ENCODE peak calls at places on chromosome 22, in eight cellular contexts. G is left ventricle myocardium inferior; X is pancreas; Y is AG04450; Z is GM23248; E is A549; M is dorsolateral prefrontal cortex; I is CD4-positive, alpha-beta memory T cell. W is an unnamed sample.

GRCh38 chr22:47716890-47717615 is 954.6 kb downstream of the TBC1D22A start:
- DNase-seq in G (no peak), X (no peak), Y (no peak), Z (no peak), E (no peak), M (no peak), I (no peak), W (no peak)

GRCh38 chr22:50078761-50079160 is 6.5 kb downstream of the MLC1 start:
- DNase-seq in G (no peak), X (no peak), Y (no peak), Z (no peak), E (no peak), M (no peak), I (no peak), W (no peak)

GRCh38 chr22:45932066-45932465 is 44.9 kb downstream of the WNT7B start:
- DNase-seq in G (no peak), X (no peak), Y (no peak), Z (peak), E (no peak), M (no peak), I (no peak), W (no peak)

GRCh38 chr22:19657252-19658056 is 56.8 kb upstream of the SEPTIN5 start:
- DNase-seq in G (no peak), X (no peak), Y (no peak), Z (no peak), E (no peak), M (no peak), I (no peak), W (no peak)

GRCh38 chr22:50186181-50186731 is 543 bp downstream of the TRABD start:
- DNase-seq in G (no peak), X (peak), Y (no peak), Z (no peak), E (no peak), M (no peak), I (no peak), W (no peak)

GRCh38 chr22:46655861-46656608 is 35.8 kb downstream of the GRAMD4 start:
- DNase-seq in G (no peak), X (peak), Y (no peak), Z (no peak), E (no peak), M (no peak), I (no peak), W (no peak)

GRCh38 chr22:42375982-42376381 is 56.2 kb downstream of the NFAM1 start:
- DNase-seq in G (peak), X (no peak), Y (no peak), Z (no peak), E (no peak), M (no peak), I (no peak), W (no peak)

GRCh38 chr22:41487037-41487963 is 18.4 kb downstream of the ACO2 start:
- DNase-seq in G (no peak), X (no peak), Y (peak), Z (no peak), E (no peak), M (no peak), I (no peak), W (no peak)

GRCh38 chr22:40401532-40401931 is 31.1 kb downstream of the SGSM3 start:
- DNase-seq in G (no peak), X (no peak), Y (no peak), Z (no peak), E (no peak), M (no peak), I (peak), W (no peak)

GRCh38 chr22:37896939-37897338 is 9.2 kb upstream of the MICALL1 start:
- DNase-seq in G (no peak), X (no peak), Y (no peak), Z (no peak), E (no peak), M (no peak), I (no peak), W (no peak)
- H3K27ac ChIP-seq in G (peak), X (peak), Y (no peak), Z (no peak), E (no peak), M (peak), I (peak), W (peak)

GRCh38 chr22:20944042-20944441 is 23.0 kb upstream of the AIFM3 start:
- DNase-seq in G (no peak), X (no peak), Y (no peak), Z (no peak), E (no peak), M (no peak), I (no peak), W (no peak)

GRCh38 chr22:20948450-20948849 is 18.6 kb upstream of the AIFM3 start:
- DNase-seq in G (no peak), X (no peak), Y (no peak), Z (no peak), E (no peak), M (peak), I (no peak), W (no peak)

GRCh38 chr22:20946991-20947390 is 20.1 kb upstream of the AIFM3 start:
- DNase-seq in G (no peak), X (no peak), Y (no peak), Z (no peak), E (no peak), M (no peak), I (no peak), W (no peak)

GRCh38 chr22:20945578-20945934 is 21.5 kb upstream of the AIFM3 start:
- DNase-seq in G (no peak), X (no peak), Y (no peak), Z (no peak), E (no peak), M (peak), I (no peak), W (no peak)

GRCh38 chr22:20946080-20946986 is 20.7 kb upstream of the AIFM3 start:
- DNase-seq in G (no peak), X (no peak), Y (no peak), Z (peak), E (no peak), M (peak), I (no peak), W (no peak)
- H3K27ac ChIP-seq in G (no peak), X (no peak), Y (no peak), Z (no peak), E (no peak), M (no peak), I (no peak), W (no peak)

GRCh38 chr22:21700822-21701221 is 34.8 kb downstream of the YPEL1 start:
- DNase-seq in G (no peak), X (no peak), Y (no peak), Z (no peak), E (no peak), M (no peak), I (no peak), W (no peak)

GRCh38 chr22:21699643-21700042 is 33.8 kb downstream of the PPIL2 start:
- DNase-seq in G (no peak), X (no peak), Y (no peak), Z (no peak), E (no peak), M (no peak), I (no peak), W (no peak)

GRCh38 chr22:21697866-21698265 is 32.1 kb downstream of the PPIL2 start:
- DNase-seq in G (no peak), X (no peak), Y (peak), Z (peak), E (no peak), M (no peak), I (no peak), W (no peak)

GRCh38 chr22:21697021-21697771 is 31.4 kb downstream of the PPIL2 start:
- DNase-seq in G (no peak), X (no peak), Y (no peak), Z (no peak), E (no peak), M (no peak), I (no peak), W (no peak)

DNA sequence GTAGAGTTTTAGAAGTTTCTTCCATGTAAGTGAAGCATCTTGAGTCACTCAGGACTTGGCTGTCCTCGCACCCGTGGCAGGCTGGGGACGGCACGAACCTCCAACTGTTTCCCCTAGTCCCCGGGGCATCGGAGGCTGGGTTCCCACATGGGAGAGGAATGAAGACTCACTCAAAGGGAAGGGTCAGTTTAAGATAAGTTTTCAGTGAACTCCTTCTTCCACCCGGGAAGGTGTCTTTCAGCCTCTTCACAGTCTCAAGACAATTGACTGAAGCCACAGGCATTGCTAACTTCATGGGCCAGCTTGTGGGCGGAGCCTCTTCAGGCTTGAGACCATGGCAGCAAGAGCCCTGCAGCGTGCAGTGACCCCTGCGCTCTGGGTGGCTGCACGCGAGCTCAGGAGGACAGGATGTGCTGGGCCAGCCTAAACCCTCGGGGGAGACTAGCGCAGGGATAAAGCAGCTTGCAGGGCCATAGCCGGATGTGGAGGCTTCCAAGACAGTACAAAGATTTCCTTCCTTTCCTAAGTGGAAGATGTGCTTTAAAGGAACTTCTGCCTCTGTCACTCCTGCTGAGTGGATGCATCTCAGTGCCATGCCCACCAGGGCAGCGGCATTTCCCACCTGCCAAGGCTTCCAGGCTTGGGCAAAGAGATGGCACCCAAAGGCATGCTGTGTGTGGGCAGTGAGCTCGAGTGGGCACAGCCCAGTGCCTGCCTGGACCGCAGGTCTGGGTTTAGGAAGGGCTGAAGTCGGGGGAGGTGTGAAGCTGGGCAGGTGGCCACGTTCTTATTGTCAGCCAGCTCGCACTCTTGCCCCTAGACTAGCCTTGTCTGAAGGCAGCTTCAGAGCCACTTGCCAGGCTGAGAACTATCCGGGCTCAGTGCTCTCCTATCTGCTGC is 32.9 kb downstream of the PPIL2 start:
- DNase-seq in G (peak), X (no peak), Y (no peak), Z (no peak), E (no peak), M (no peak), I (no peak), W (no peak)
- H3K27ac ChIP-seq in G (peak), X (no peak), Y (peak), Z (peak), E (no peak), M (no peak), I (no peak), W (no peak)

DNA sequence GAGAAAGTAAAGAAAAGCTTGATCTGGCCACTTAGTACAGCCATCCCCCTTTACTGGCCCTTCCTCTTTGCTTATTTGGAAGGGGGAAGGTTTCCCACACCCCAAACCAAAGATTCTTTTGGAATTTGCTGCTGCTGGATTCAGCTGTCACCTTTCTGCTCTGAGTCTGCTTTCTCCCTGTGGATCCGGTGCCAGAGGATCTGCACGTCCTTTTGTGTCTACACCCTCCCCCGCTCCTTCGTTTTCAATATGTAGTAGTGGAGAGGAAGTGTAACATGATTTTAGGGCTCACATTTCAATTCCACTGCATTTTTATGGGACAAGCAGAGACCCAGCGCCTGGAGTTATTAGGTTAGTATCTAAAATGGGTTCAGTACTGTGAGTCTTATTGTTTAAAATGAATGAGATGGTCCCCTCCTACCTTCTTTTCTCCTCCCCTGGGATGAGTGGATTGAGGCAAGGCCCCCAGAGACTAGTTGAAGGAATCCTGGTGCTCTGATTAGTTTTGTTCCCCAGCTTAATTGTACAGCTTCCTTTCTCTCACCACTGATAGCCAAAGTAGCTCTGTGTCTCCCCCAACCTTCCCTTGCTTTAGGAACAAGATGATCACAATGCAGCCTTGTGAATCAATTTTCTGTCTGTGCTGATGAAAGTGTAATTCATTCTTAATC is 30.5 kb upstream of the CABP7 start:
- DNase-seq in G (no peak), X (no peak), Y (no peak), Z (no peak), E (no peak), M (no peak), I (no peak), W (no peak)
- H3K27ac ChIP-seq in G (no peak), X (no peak), Y (no peak), Z (no peak), E (no peak), M (no peak), I (no peak), W (no peak)

GRCh38 chr22:22035203-22035602 is 52.6 kb upstream of the TOP3B start:
- DNase-seq in G (no peak), X (no peak), Y (no peak), Z (no peak), E (no peak), M (no peak), I (no peak), W (no peak)
- H3K27ac ChIP-seq in G (no peak), X (no peak), Y (no peak), Z (no peak), E (no peak), M (no peak), I (no peak), W (no peak)

GRCh38 chr22:35045451-35045850 is 20.5 kb upstream of the ISX start:
- DNase-seq in G (no peak), X (no peak), Y (no peak), Z (no peak), E (no peak), M (no peak), I (no peak), W (no peak)
- H3K27ac ChIP-seq in G (no peak), X (no peak), Y (no peak), Z (no peak), E (no peak), M (no peak), I (no peak), W (no peak)

GRCh38 chr22:24285245-24285644 is 14.6 kb downstream of the SPECC1L start:
- DNase-seq in G (no peak), X (no peak), Y (no peak), Z (no peak), E (no peak), M (no peak), I (peak), W (no peak)
- H3K27ac ChIP-seq in G (peak), X (no peak), Y (no peak), Z (peak), E (no peak), M (peak), I (no peak), W (peak)

DNA sequence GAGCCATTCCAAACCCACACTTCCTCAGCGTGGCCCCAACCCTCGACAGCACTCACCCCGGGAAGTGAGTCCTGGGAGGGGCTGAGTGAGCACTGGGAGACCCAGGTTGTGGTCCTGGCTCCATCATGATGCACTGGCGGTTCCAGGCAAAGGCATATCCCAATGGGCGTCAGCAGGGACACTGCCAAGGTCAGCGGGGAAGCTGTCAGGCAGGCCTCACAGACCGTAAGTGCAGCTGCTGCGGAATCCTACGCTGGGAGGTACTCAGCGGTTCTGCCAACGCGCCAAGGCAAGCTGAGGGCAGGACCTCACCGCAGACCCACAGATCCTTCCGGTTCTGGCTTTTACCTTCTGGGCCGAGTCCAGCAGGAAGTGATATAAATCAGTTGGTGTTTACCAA is 1.4 kb upstream of the GAL3ST1 start:
- DNase-seq in G (no peak), X (peak), Y (no peak), Z (no peak), E (no peak), M (no peak), I (no peak), W (no peak)
- H3K27ac ChIP-seq in G (no peak), X (peak), Y (peak), Z (no peak), E (no peak), M (peak), I (no peak), W (peak)